ENCODE peak calls at places on chromosomes 4 and X, in five cellular contexts. K is GM12878, X is mammary epithelial cell, U is cardiac muscle cell, H is PC-3. P is an unnamed sample.

GRCh38 chr4:99986792-99987191 is 36.7 kb upstream of the H2AZ1 start:
- DNase-seq in K (peak; percentile 3), X (no peak), U (no peak), H (no peak), P (no peak)

GRCh38 chr4:89492476-89493110 is 185.0 kb upstream of the GPRIN3 start:
- DNase-seq in K (no peak), X (peak; percentile 60), U (peak; percentile 86), H (peak; percentile 62), P (no peak)

GRCh38 chr4:86544313-86544966 is 49.7 kb upstream of the PTPN13 start:
- DNase-seq in K (no peak), X (no peak), U (no peak), H (no peak), P (no peak)

GRCh38 chr4:41319553-41319952 is 62.8 kb downstream of the UCHL1 start:
- DNase-seq in K (no peak), X (peak; percentile 18), U (no peak), H (peak; percentile 89), P (no peak)

GRCh38 chrX:71533514-71533849 is 578 bp downstream of the OGT start:
- DNase-seq in K (no peak), X (peak; percentile 5), U (peak; percentile 9), H (no peak), P (no peak)

GRCh38 chrX:68830486-68831404 is 1.9 kb downstream of the EFNB1 start:
- DNase-seq in K (no peak), X (no peak), U (no peak), H (peak; percentile 26), P (peak; percentile 54)

GRCh38 chrX:2145672-2146412 is 354.9 kb downstream of the DHRSX start:
- DNase-seq in K (no peak), X (no peak), U (no peak), H (no peak), P (no peak)

GRCh38 chr4:101205878-101206277 is 141.4 kb downstream of the PPP3CA start:
- DNase-seq in K (peak; percentile 3), X (peak; percentile 29), U (peak; percentile 49), H (peak; percentile 41), P (peak; percentile 47)

GRCh38 chrX:20663287-20663686 is 396.6 kb upstream of the RPS6KA3 start:
- DNase-seq in K (no peak), X (no peak), U (no peak), H (no peak), P (no peak)

GRCh38 chr4:5029447-5029846 is 10.2 kb upstream of the CYTL1 start:
- DNase-seq in K (no peak), X (no peak), U (no peak), H (no peak), P (no peak)

GRCh38 chr4:5028480-5028879 is 9.2 kb upstream of the CYTL1 start:
- DNase-seq in K (no peak), X (no peak), U (no peak), H (no peak), P (no peak)

GRCh38 chr4:5032825-5033224 is 13.6 kb upstream of the CYTL1 start:
- DNase-seq in K (no peak), X (no peak), U (no peak), H (no peak), P (no peak)

GRCh38 chr4:5030927-5031326 is 11.7 kb upstream of the CYTL1 start:
- DNase-seq in K (no peak), X (no peak), U (no peak), H (no peak), P (no peak)

DNA sequence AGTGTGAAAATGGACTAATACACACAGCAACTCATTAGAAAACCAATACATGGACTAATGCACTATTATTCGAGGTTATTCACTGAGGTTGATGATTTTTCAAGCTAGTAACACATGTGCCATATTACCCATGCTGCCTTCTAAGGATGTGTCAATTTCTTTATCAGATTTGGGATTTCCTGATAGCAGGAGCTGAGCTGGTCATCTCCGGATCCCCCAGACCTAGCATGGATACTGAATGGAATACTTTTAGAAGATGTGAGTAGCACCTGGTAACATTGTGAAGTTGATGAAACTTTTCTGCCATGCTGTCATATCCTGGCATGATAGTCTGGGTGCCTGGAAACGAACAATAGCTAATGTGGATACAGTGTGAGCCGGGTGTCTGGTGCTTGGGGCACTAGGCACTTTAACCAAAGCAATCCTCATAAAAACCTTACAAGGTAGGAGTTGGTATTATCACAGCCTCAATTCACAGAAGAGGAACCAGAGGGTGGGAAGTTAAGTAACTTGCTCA is 11.0 kb upstream of the CYTL1 start:
- DNase-seq in K (no peak), X (no peak), U (no peak), H (no peak), P (no peak)
- H3K4me1 ChIP-seq in K (no peaks in the 10 kb centered on the region), X (no peaks in the 10 kb centered on the region), U (no peaks in the 10 kb centered on the region), H (no peaks in the 10 kb centered on the region), P (no peaks in the 10 kb centered on the region)

DNA sequence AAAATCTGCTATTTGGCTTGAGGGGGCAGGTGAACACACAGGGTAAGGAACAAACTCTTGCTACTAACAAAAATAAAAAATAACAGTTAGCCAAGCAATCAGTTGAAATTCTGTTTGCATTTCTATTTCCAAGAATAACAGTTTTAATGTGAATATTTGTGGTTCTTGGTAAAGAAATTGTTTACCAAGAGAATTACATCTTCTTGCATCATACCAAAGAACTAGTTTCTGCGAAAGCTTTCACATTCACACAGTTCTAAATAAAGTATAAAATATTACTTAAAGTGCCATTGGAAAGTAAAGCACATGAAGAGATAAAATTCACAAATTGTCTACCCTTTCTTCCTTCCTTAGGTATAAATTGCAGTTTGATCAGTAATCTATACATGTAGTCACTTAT is 54.4 kb downstream of the KLHL4 start:
- DNase-seq in K (no peak), X (no peak), U (peak; percentile 26), H (no peak), P (no peak)
- TF ChIP-seq CTCF in K (no peak), X (no peak), U (no peak), H (no peak), P (no peak)

GRCh38 chr4:177235026-177235425 is 74.6 kb upstream of the NEIL3 start:
- DNase-seq in K (no peak), X (peak; percentile 55), U (peak; percentile 72), H (no peak), P (no peak)
- H3K4me1 ChIP-seq in K (no peaks in the 10 kb centered on the region), X (no peaks in the 10 kb centered on the region), U (no peaks in the 10 kb centered on the region), H (no peaks in the 10 kb centered on the region), P (no peaks in the 10 kb centered on the region)

GRCh38 chrX:149950681-149951080 is 12.4 kb upstream of the EOLA2 start:
- DNase-seq in K (no peak), X (peak; percentile 19), U (peak; percentile 69), H (peak; percentile 73), P (no peak)
- TF ChIP-seq CTCF in K (peak; percentile 39), X (peak; percentile 44), U (peak; percentile 45), H (peak; percentile 69), P (peak; percentile 55)

GRCh38 chr4:5478116-5478515 is 230.2 kb downstream of the EVC2 start:
- DNase-seq in K (no peak), X (no peak), U (no peak), H (no peak), P (peak; percentile 56)

GRCh38 chr4:5474756-5475155 is 233.6 kb downstream of the EVC2 start:
- DNase-seq in K (no peak), X (no peak), U (peak; percentile 38), H (peak; percentile 10), P (peak; percentile 40)

GRCh38 chr4:5473125-5473524 is 235.2 kb downstream of the EVC2 start:
- DNase-seq in K (no peak), X (no peak), U (no peak), H (no peak), P (peak; percentile 23)

GRCh38 chr4:5478697-5479096 is 229.7 kb downstream of the EVC2 start:
- DNase-seq in K (no peak), X (no peak), U (no peak), H (no peak), P (peak; percentile 26)

GRCh38 chr4:5477613-5478012 is 230.7 kb downstream of the EVC2 start:
- DNase-seq in K (no peak), X (no peak), U (no peak), H (no peak), P (peak; percentile 36)
- H3K4me1 ChIP-seq in K (no peaks in the 10 kb centered on the region), X (no peaks in the 10 kb centered on the region), U (no peaks in the 10 kb centered on the region), H (no peaks in the 10 kb centered on the region), P (no peaks in the 10 kb centered on the region)

DNA sequence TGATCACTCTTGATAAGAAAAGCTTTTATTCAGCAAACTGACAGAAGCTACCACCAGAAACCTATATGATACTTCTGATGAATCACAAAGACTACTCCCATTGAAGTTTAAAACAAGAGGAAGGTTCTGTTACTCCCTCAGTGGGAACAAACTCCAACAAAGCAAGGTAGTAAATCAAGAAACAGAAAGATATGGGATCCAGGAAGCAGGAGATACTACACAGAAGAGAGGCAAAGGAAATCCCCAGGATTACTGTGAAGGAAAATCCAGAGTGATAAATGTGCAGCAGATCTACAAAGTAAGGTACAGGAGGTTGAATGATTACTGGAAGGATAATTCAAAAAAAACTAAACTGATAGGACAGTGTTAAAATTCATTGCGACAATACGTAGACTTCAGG is 222.4 kb downstream of the HHIP start:
- DNase-seq in K (no peak), X (no peak), U (no peak), H (no peak), P (no peak)
- TF ChIP-seq CTCF in K (no peak), X (no peak), U (no peak), H (no peak), P (no peak)

GRCh38 chr4:26827798-26828197 is 32.8 kb upstream of the STIM2 start:
- DNase-seq in K (no peak), X (no peak), U (no peak), H (no peak), P (no peak)

GRCh38 chr4:26829018-26829417 is 31.6 kb upstream of the STIM2 start:
- DNase-seq in K (no peak), X (no peak), U (no peak), H (no peak), P (no peak)

GRCh38 chr4:26830016-26830415 is 30.6 kb upstream of the STIM2 start:
- DNase-seq in K (no peak), X (no peak), U (no peak), H (no peak), P (no peak)

GRCh38 chr4:26826721-26827120 is 33.9 kb upstream of the STIM2 start:
- DNase-seq in K (peak; percentile 72), X (no peak), U (peak; percentile 68), H (no peak), P (no peak)

GRCh38 chr4:26830701-26831100 is 29.9 kb upstream of the STIM2 start:
- DNase-seq in K (no peak), X (no peak), U (no peak), H (no peak), P (no peak)
- H3K4me1 ChIP-seq in K (peaks cover 11% of the 10 kb centered on the region), X (no peaks in the 10 kb centered on the region), U (peaks cover 9% of the 10 kb centered on the region), H (no peaks in the 10 kb centered on the region), P (no peaks in the 10 kb centered on the region)

GRCh38 chr4:154329268-154329858 is 162.2 kb downstream of the DCHS2 start:
- DNase-seq in K (no peak), X (peak; percentile 21), U (peak; percentile 39), H (peak; percentile 59), P (peak; percentile 56)
- TF ChIP-seq CTCF in K (peak; percentile 51), X (peak; percentile 36), U (peak; percentile 31), H (peak; percentile 54), P (peak; percentile 68)